ENCODE peak calls at places on chromosome X, in ten cellular contexts. C is T-helper 9 cell; D is EL; G is skeletal muscle cell; Z is T-helper 1 cell; L is mammary epithelial cell; P is nephron progenitor cell; W is stimulated activated CD8-positive, alpha-beta memory T cell treated with anti-CD3 and anti-CD28 coated beads, Interleukin-4, amount 100 ng/mL, for 4 hours; T is NCI-H524; H is neuronal stem cell. N is an unnamed sample.

GRCh38 chrX:132809581-132809980 is 148.8 kb downstream of the HS6ST2 start:
- DNase-seq in G (no peak), C (no peak), W (no peak), P (no peak), T (no peak), D (no peak), H (no peak), L (no peak), Z (no peak), N (no peak)

GRCh38 chrX:103818844-103819243 is 13.2 kb downstream of the RAB9B start:
- DNase-seq in C (no peak), T (no peak), P (no peak), G (no peak), W (no peak), Z (no peak), D (no peak), L (no peak), H (no peak), N (no peak)

GRCh38 chrX:106726485-106727437 is at the start of gene RNF128:
- DNase-seq in G (no peak), W (no peak), H (no peak), P (peak), T (peak), L (peak), C (peak), D (peak), Z (no peak), N (peak)

GRCh38 chrX:106742193-106742592 is 15.7 kb downstream of the RNF128 start:
- DNase-seq in L (peak), H (no peak), G (no peak), P (no peak), Z (no peak), D (no peak), W (no peak), C (no peak), T (no peak), N (no peak)

GRCh38 chrX:19849433-19850190 is 37.8 kb downstream of the SH3KBP1 start:
- DNase-seq in P (no peak), H (no peak), Z (no peak), G (no peak), W (no peak), L (no peak), C (no peak), T (no peak), D (no peak), N (no peak)

GRCh38 chrX:40260123-40260751 is 162.5 kb upstream of the BCOR start:
- DNase-seq in L (no peak), W (no peak), T (peak), D (peak), G (no peak), Z (no peak), C (no peak), P (no peak), H (no peak), N (no peak)

GRCh38 chrX:101485212-101486064 is at the start of gene ARMCX4:
- DNase-seq in D (peak), T (peak), C (peak), L (peak), G (peak), P (peak), H (peak), W (peak), Z (peak), N (peak)

GRCh38 chrX:150365953-150366911 is 3.1 kb downstream of the MAMLD1 start:
- DNase-seq in T (peak), H (peak), L (peak), C (no peak), D (peak), Z (no peak), P (peak), G (no peak), W (no peak), N (no peak)

GRCh38 chrX:41333744-41333993 is 293 bp upstream of the DDX3X start:
- DNase-seq in C (no peak), Z (no peak), T (peak), L (no peak), H (peak), D (peak), W (no peak), G (peak), P (peak), N (peak)

GRCh38 chrX:121871122-121871521 is 823.7 kb downstream of the GLUD2 start:
- DNase-seq in G (no peak), P (no peak), H (no peak), C (no peak), D (no peak), L (no peak), W (no peak), Z (no peak), T (no peak), N (no peak)

GRCh38 chrX:101658661-101659477 is 781 bp downstream of the ARMCX2 start:
- DNase-seq in L (peak), D (peak), W (peak), Z (peak), P (peak), T (peak), C (peak), H (peak), G (no peak), N (peak)

GRCh38 chrX:12868747-12869146 is 1.9 kb downstream of the TLR7 start:
- DNase-seq in G (no peak), H (no peak), C (no peak), P (no peak), T (no peak), W (no peak), D (no peak), L (no peak), Z (no peak), N (no peak)

GRCh38 chrX:103585421-103586313 is at the start of gene TCEAL4:
- DNase-seq in C (peak), D (peak), G (no peak), T (peak), Z (peak), P (peak), W (peak), L (peak), H (no peak), N (peak)

GRCh38 chrX:131199086-131199485 is 90.0 kb downstream of the IGSF1 start:
- DNase-seq in P (no peak), C (no peak), Z (no peak), G (no peak), T (no peak), D (no peak), H (no peak), L (no peak), W (no peak), N (no peak)

GRCh38 chrX:22024577-22024976 is 7.5 kb upstream of the PHEX start:
- DNase-seq in W (no peak), P (no peak), D (no peak), H (no peak), C (no peak), L (no peak), Z (no peak), T (no peak), G (no peak), N (no peak)

GRCh38 chrX:44223150-44223549 is 120.3 kb downstream of the EFHC2 start:
- DNase-seq in G (peak), L (peak), C (no peak), W (no peak), Z (no peak), D (peak), P (no peak), T (no peak), H (no peak), N (no peak)

GRCh38 chrX:151505796-151506195 is 57.7 kb upstream of the PASD1 start:
- DNase-seq in W (no peak), H (no peak), D (peak), T (peak), G (no peak), P (peak), Z (no peak), C (no peak), L (peak), N (no peak)